ENCODE peak calls at places on chromosomes 5 and 9, in nine cellular contexts. T is colonic mucosa; J is CD8-positive, alpha-beta memory T cell; U is CD8-positive, alpha-beta T cell; K is OCI-LY7; B is spleen; V is lung; E is heart left ventricle; L is heart right ventricle. X is an unnamed sample.

GRCh38 chr9:88660611-88661010 is 125.6 kb downstream of the NXNL2 start:
- DNase-seq in T (no peak), J (no peak), U (no peak), K (peak; percentile 9), B (no peak), V (no peak), E (no peak), L (no peak), X (no peak)

GRCh38 chr5:61351733-61352132 is 19.7 kb downstream of the ZSWIM6 start:
- DNase-seq in T (no peak), J (no peak), U (no peak), K (no peak), B (no peak), V (no peak), E (no peak), L (no peak), X (no peak)

GRCh38 chr5:17243287-17244063 is 26.0 kb downstream of the BASP1 start:
- DNase-seq in T (no peak), J (no peak), U (no peak), K (no peak), B (no peak), V (no peak), E (no peak), L (no peak), X (peak; percentile 26)

GRCh38 chr9:19113964-19114679 is 11.4 kb upstream of the HAUS6 start:
- DNase-seq in T (no peak), J (no peak), U (no peak), K (no peak), B (no peak), V (no peak), E (no peak), L (no peak), X (no peak)

GRCh38 chr5:125717209-125717608 is 706.0 kb upstream of the GRAMD2B start:
- DNase-seq in T (no peak), J (no peak), U (no peak), K (no peak), B (no peak), V (no peak), E (no peak), L (no peak), X (no peak)

GRCh38 chr5:102796481-102796880 is 41.4 kb downstream of the PAM start:
- DNase-seq in T (no peak), J (no peak), U (no peak), K (no peak), B (no peak), V (no peak), E (no peak), L (no peak), X (no peak)

GRCh38 chr9:96107436-96107835 is 194.5 kb downstream of the HSD17B3 start:
- DNase-seq in T (no peak), J (no peak), U (no peak), K (no peak), B (no peak), V (no peak), E (no peak), L (no peak), X (no peak)

GRCh38 chr5:173973614-173973969 is 15.4 kb upstream of the C5orf47 start:
- DNase-seq in T (no peak), J (no peak), U (no peak), K (no peak), B (no peak), V (no peak), E (peak; percentile 42), L (no peak), X (peak; percentile 57)

DNA sequence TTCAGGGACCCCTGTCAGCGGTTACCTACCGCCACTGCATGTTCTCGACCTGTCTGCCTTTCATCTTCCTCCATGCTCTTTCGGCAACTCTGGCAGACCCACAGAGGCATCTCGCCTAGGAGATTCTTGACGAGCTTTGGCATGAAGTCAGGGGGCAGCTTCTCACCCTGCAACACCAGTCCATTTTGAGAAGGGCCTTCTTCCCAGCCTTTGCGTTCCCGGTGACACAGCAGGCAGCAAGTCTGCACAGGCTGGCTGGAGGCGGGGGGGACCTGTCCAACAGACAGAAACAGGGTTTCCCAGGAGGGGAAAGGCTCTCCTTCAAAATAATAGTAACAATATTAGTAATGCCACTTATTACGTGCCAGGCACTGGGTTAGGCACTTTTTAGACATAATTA is 15.5 kb downstream of the FAM193B start:
- DNase-seq in T (no peak), J (no peak), U (no peak), K (no peak), B (no peak), V (no peak), E (no peak), L (no peak), X (no peak)
- H3K27ac ChIP-seq in T (no peak overlapping the region), J (no peak overlapping the region), U (no peak overlapping the region), K (no peak overlapping the region), B (no peak overlapping the region), V (no peak overlapping the region), E (peak overlapping the region; percentile 82), L (peak overlapping the region; percentile 66), X (peak overlapping the region; percentile 63)

GRCh38 chr5:6720561-6720921 is 7.3 kb downstream of the TENT4A start:
- DNase-seq in T (no peak), J (no peak), U (no peak), K (no peak), B (no peak), V (no peak), E (no peak), L (no peak), X (no peak)

GRCh38 chr5:6719417-6719816 is 6.2 kb downstream of the TENT4A start:
- DNase-seq in T (peak; percentile 11), J (no peak), U (peak; percentile 32), K (no peak), B (no peak), V (no peak), E (no peak), L (no peak), X (no peak)

GRCh38 chr5:6718161-6718681 is 5.0 kb downstream of the TENT4A start:
- DNase-seq in T (peak; percentile 12), J (no peak), U (peak; percentile 45), K (no peak), B (no peak), V (peak; percentile 14), E (no peak), L (no peak), X (no peak)

GRCh38 chr5:6721442-6721841 is 8.2 kb downstream of the TENT4A start:
- DNase-seq in T (no peak), J (no peak), U (peak; percentile 46), K (no peak), B (no peak), V (no peak), E (peak; percentile 54), L (peak; percentile 35), X (peak; percentile 64)

GRCh38 chr5:6719896-6720560 is 6.8 kb downstream of the TENT4A start:
- DNase-seq in T (peak; percentile 8), J (no peak), U (peak; percentile 42), K (peak; percentile 57), B (no peak), V (no peak), E (no peak), L (no peak), X (no peak)
- H3K4me1 ChIP-seq in T (peaks cover 18% of the 10 kb centered on the region), J (peaks cover 72% of the 10 kb centered on the region), U (peaks cover 84% of the 10 kb centered on the region), K (peaks cover 85% of the 10 kb centered on the region), B (peaks cover 85% of the 10 kb centered on the region), V (peaks cover 20% of the 10 kb centered on the region), E (peaks cover 98% of the 10 kb centered on the region), L (peaks cover 93% of the 10 kb centered on the region), X (peaks cover 47% of the 10 kb centered on the region)

DNA sequence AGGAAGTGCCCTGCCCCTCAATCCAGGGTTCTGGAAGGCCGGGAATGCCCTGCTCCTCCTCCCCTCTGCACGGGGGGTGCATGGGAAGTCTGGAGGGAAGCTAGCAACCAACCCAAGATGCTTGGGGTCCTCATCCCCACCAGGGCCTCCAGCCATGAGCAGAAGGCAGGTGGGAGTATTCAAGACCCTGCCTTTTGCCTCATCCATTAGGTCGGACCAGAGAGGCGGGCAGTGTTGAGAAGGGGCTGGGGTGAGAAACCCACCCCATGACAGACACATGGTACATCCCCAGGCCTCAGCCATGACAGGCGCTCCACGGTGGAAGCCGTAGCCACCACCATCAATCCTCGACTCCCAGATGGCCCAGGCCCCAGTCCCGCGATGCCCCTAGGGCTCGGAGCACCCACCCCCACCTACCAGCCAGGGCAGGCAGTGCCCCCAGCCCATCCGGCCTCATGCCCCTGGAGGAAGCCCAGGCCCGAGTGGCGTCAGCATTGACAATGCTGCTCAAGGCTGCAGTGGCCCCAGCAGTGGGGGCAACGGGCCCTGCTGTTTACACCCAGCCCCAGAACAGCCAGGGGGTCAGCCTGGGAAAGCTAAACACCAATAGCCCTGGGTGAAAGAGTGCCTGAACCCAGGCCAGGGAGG is 8.6 kb downstream of the NR5A1 start:
- DNase-seq in T (no peak), J (no peak), U (no peak), K (no peak), B (no peak), V (no peak), E (no peak), L (no peak), X (no peak)
- H3K27ac ChIP-seq in T (no peak overlapping the region), J (no peak overlapping the region), U (no peak overlapping the region), K (no peak overlapping the region), B (no peak overlapping the region), V (no peak overlapping the region), E (no peak overlapping the region), L (no peak overlapping the region), X (no peak overlapping the region)

GRCh38 chr9:97993000-97993399 is 9.9 kb downstream of the ANP32B start:
- DNase-seq in T (no peak), J (no peak), U (no peak), K (peak; percentile 33), B (no peak), V (no peak), E (no peak), L (no peak), X (no peak)

GRCh38 chr9:97990259-97990658 is 7.1 kb downstream of the ANP32B start:
- DNase-seq in T (no peak), J (no peak), U (no peak), K (no peak), B (no peak), V (no peak), E (no peak), L (no peak), X (no peak)

GRCh38 chr9:97994695-97995094 is 11.6 kb downstream of the ANP32B start:
- DNase-seq in T (peak; percentile 18), J (no peak), U (no peak), K (no peak), B (no peak), V (no peak), E (no peak), L (no peak), X (no peak)

GRCh38 chr9:97991818-97992217 is 8.7 kb downstream of the ANP32B start:
- DNase-seq in T (no peak), J (no peak), U (no peak), K (no peak), B (no peak), V (no peak), E (no peak), L (no peak), X (no peak)

DNA sequence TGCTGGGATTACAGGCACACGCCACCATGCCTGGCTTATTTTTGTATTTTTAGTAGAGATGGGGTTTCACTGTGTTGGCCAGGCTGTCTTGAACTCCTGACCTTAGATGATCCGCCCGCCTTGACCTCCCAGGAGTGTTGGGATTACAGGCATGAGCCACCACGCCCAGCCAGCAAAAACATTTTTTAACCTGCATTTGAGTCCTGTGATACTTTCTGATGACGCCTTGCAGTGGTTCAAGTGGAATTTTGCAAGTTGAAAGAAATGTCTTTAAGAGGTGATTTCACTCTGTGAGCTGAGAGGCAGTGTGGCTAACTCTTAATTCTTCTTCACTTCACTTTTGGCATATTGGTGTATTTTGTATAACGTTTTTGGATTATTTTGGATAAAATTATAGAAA is 9.1 kb downstream of the ANP32B start:
- DNase-seq in T (no peak), J (no peak), U (no peak), K (no peak), B (no peak), V (peak; percentile 44), E (no peak), L (no peak), X (no peak)
- H3K4me1 ChIP-seq in T (peaks cover 20% of the 10 kb centered on the region), J (peaks cover 67% of the 10 kb centered on the region), U (peaks cover 60% of the 10 kb centered on the region), K (peaks cover 64% of the 10 kb centered on the region), B (peaks cover 70% of the 10 kb centered on the region), V (peaks cover 32% of the 10 kb centered on the region), E (peaks cover 43% of the 10 kb centered on the region), L (peaks cover 25% of the 10 kb centered on the region), X (peaks cover 4% of the 10 kb centered on the region)

X was measured in right cardiac atrium.